ENCODE peak calls at places on chromosomes 1 and 21, in ten cellular contexts. S, E, H, M, W, R, Z, V, N and B are unnamed samples.

GRCh38 chr1:200079576-200079975 is 52.1 kb downstream of the NR5A2 start:
- DNase-seq in S (no peak), E (no peak), H (no peak), M (no peak), W (no peak), R (no peak), Z (no peak), V (no peak), N (no peak), B (no peak)

GRCh38 chr1:14970115-14970798 is 183.3 kb upstream of the TMEM51 start:
- DNase-seq in S (peak; percentile 70), E (peak; percentile 93), H (peak; percentile 29), M (no peak), W (peak; percentile 77), R (no peak), Z (peak; percentile 42), V (peak; percentile 76), N (peak; percentile 69), B (no peak)

GRCh38 chr1:23899070-23899469 is 14.1 kb downstream of the CNR2 start:
- DNase-seq in S (no peak), E (no peak), H (no peak), M (no peak), W (no peak), R (no peak), Z (no peak), V (no peak), N (no peak), B (no peak)

GRCh38 chr21:34938079-34938764 is 110.9 kb downstream of the RUNX1 start:
- DNase-seq in S (peak; percentile 44), E (no peak), H (no peak), M (no peak), W (peak; percentile 81), R (no peak), Z (no peak), V (no peak), N (no peak), B (no peak)

GRCh38 chr21:31198575-31198974 is 145.5 kb downstream of the TIAM1 start:
- DNase-seq in S (peak; percentile 85), E (no peak), H (peak; percentile 57), M (no peak), W (peak; percentile 23), R (no peak), Z (no peak), V (peak; percentile 48), N (peak; percentile 55), B (no peak)

GRCh38 chr21:36747815-36748381 is 49.0 kb downstream of the SIM2 start:
- DNase-seq in S (no peak), E (no peak), H (peak; percentile 93), M (peak; percentile 64), W (peak; percentile 16), R (peak; percentile 58), Z (peak; percentile 38), V (no peak), N (peak; percentile 92), B (peak; percentile 61)

GRCh38 chr1:208241541-208241940 is 2.6 kb downstream of the PLXNA2 start:
- DNase-seq in S (no peak), E (peak; percentile 40), H (no peak), M (no peak), W (no peak), R (no peak), Z (no peak), V (no peak), N (no peak), B (no peak)

GRCh38 chr1:168767885-168768584 is 39.0 kb upstream of the DPT start:
- DNase-seq in S (no peak), E (no peak), H (no peak), M (no peak), W (peak; percentile 71), R (no peak), Z (peak; percentile 65), V (no peak), N (no peak), B (no peak)

GRCh38 chr1:223244366-223245103 is 101.5 kb upstream of the TLR5 start:
- DNase-seq in S (peak; percentile 25), E (peak; percentile 31), H (no peak), M (no peak), W (peak; percentile 35), R (no peak), Z (no peak), V (no peak), N (peak; percentile 37), B (no peak)

DNA sequence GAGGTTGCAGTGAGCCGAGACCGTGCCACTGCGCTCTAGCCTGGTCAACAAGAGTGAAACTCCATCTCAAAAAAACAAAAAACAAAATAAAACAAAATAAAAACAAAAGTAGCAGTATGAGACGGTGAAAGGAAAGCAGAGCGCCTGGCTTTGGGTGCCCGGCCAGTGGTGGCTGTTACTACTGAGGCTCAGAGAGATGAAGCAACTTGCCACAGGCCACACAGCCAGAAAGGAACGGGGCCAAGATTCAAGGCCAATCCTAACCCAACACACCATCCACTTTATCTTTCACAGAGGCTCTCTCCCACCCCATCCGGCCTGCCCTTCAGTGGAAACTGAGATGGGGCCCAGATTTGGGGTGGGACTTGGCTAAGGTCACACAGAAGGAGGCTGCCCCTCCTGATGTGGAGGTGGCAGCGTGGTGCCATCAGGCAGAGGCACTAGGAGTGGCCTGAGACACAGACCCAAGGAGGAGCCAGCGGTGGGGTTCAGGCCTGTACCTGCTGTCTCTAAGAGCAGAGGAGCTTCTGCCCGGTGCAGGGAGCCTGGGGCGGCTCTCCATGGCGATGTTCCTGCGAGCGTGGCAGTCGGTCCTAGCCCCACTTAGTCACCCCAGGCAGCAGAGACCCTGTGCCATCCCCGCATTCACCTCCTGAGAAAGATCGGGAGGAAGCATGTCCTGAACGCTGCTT is 33.2 kb downstream of the LDLRAP1 start:
- DNase-seq in S (no peak), E (no peak), H (no peak), M (no peak), W (no peak), R (no peak), Z (no peak), V (no peak), N (no peak), B (no peak)
- H3K27ac ChIP-seq in S (no peak overlapping the region), E (no peak overlapping the region), H (no peak overlapping the region), M (no peak overlapping the region), W (no peak overlapping the region), R (no peak overlapping the region), Z (no peak overlapping the region), V (no peak overlapping the region), N (no peak overlapping the region), B (no peak overlapping the region)

DNA sequence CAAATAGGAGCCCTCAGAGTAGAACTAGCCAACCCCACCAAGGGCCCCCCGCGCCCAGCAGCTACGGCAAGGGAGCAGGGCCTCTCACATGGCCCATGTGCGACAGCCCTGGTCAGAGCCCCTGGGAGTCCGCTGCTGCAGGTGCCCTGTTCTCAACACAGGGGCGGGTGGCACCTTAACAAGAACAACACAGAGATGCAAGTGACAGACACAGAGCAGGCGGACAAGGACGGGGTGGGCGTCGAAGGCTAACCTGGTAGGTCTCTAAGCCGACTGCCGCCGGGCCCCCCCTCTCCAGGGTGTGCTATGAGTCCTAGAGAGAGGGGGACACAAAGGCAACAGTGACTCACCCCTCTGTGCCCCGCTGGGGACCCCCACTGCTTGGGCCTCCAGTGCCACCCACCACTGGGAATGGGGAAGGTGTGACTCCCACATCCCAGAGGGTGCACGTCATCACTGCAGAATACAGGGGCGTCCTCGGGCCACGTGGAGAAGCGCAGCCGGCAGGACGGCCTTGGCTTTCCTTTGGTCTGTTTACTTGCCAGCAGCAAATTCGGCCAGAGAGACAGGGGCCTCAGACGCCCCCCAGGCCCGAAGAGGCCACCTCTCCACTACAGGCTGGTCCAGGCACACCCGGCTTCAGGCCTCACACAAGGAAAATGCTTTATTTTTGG is 44.8 kb downstream of the PRDM15 start:
- DNase-seq in S (no peak), E (no peak), H (no peak), M (no peak), W (no peak), R (no peak), Z (no peak), V (no peak), N (no peak), B (peak; percentile 60)
- TF ChIP-seq CTCF in S (no peak), E (no peak), H (no peak), M (no peak), W (no peak), R (no peak), Z (no peak), V (no peak), N (no peak), B (no peak)

DNA sequence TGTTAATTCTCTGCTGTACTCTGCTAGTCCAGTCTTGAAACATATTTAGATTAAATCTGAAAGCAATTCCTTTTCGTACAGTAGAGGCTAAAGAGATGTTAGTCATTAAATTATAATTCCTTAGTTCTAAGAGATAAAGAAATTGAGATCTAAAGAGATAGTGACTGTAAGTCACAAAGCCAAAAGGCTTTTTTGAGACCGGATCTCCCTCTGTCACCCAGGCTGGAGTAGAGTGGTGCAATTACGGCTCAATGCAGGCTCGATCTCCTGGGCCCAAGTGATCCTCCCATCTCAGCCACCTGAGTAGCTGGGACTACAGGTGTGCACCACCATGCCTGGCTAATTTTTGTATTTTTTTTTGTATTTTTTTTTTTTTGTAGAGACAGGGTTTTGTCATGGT is 64.7 kb downstream of the TPR start:
- DNase-seq in S (no peak), E (no peak), H (no peak), M (no peak), W (no peak), R (no peak), Z (no peak), V (no peak), N (no peak), B (no peak)
- H3K27ac ChIP-seq in S (no peak overlapping the region), E (no peak overlapping the region), H (no peak overlapping the region), M (no peak overlapping the region), W (no peak overlapping the region), R (no peak overlapping the region), Z (no peak overlapping the region), V (no peak overlapping the region), N (no peak overlapping the region), B (no peak overlapping the region)

DNA sequence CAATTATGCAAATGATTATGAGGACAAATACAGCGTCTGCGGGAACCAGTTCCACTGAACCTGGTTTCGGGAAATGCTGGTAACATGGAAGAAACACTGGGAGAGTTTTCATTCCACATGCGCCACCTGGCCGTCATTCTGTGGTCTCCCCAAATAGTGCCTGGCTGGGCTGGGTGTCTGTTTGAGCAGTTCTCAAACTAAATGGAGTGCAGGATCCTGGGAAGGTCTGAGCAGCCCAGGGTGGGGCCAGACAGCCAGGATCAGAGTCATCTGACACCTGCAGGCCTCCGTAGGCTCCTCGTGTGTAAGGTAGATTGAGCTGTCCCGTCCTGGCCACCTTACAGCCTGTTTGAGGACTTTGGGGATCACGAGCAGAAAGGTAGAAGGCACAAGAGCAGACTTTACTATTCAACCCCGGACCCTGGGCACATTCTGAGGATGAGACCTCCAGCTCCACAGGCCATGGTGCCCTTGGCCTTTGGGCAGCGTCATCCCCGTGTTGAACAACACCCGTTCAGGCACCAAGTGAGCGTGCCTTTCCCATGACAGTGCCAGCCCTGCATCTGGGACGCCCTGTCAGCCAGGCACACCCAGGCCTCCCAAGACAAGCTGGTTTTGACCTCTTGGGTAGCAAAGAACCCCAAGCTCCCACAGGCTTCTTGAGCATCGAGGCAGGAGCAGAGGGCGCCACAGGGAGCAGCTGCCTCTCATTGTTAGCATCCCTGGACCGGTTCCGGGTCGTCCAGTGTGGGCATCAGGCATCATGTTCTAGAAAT is 101.9 kb downstream of the PRDM2 start:
- DNase-seq in S (no peak), E (no peak), H (no peak), M (no peak), W (no peak), R (no peak), Z (no peak), V (no peak), N (no peak), B (no peak)
- TF ChIP-seq CTCF in S (no peak), E (no peak), H (no peak), M (no peak), W (no peak), R (no peak), Z (no peak), V (no peak), N (no peak), B (peak; percentile 24)